ENCODE peak calls at places on chromosomes 12 and 14, in seven cellular contexts. Q is astrocyte of the cerebellum, T is psoas muscle, C is nephron progenitor cell, I is lower leg skin, N is B cell, P is coronary artery. E is an unnamed sample.

GRCh38 chr12:20548592-20548991 is 146.5 kb upstream of the SLCO1C1 start:
- DNase-seq in Q (no peak), T (no peak), C (no peak), I (no peak), N (no peak), P (no peak), E (no peak)

GRCh38 chr14:46490150-46490769 is 161.3 kb downstream of the RPL10L start:
- DNase-seq in Q (no peak), T (no peak), C (no peak), I (no peak), N (no peak), P (no peak), E (peak; percentile 6)

GRCh38 chr12:53478865-53479264 is 20.4 kb downstream of the MAP3K12 start:
- DNase-seq in Q (no peak), T (no peak), C (no peak), I (no peak), N (no peak), P (peak; percentile 0), E (no peak)

GRCh38 chr12:51160814-51161459 is 12.0 kb downstream of the TFCP2 start:
- DNase-seq in Q (no peak), T (no peak), C (no peak), I (no peak), N (no peak), P (no peak), E (no peak)

GRCh38 chr12:90250041-90250440 is 541.4 kb upstream of the ATP2B1 start:
- DNase-seq in Q (no peak), T (no peak), C (no peak), I (no peak), N (no peak), P (no peak), E (no peak)

GRCh38 chr14:30559638-30560071 is 697 bp downstream of the G2E3 start:
- DNase-seq in Q (peak; percentile 69), T (no peak), C (peak; percentile 7), I (no peak), N (no peak), P (no peak), E (peak; percentile 18)

GRCh38 chr14:54182419-54183040 is 214.3 kb upstream of the CDKN3 start:
- DNase-seq in Q (peak; percentile 39), T (no peak), C (no peak), I (no peak), N (no peak), P (no peak), E (no peak)

GRCh38 chr12:122097641-122098364 is 19.2 kb downstream of the MLXIP start:
- DNase-seq in Q (no peak), T (no peak), C (no peak), I (no peak), N (no peak), P (no peak), E (no peak)

GRCh38 chr12:50642755-50643154 is 121.1 kb upstream of the ATF1 start:
- DNase-seq in Q (no peak), T (no peak), C (no peak), I (peak; percentile 56), N (no peak), P (no peak), E (no peak)

GRCh38 chr12:76288218-76288617 is 60.0 kb downstream of the BBS10 start:
- DNase-seq in Q (no peak), T (no peak), C (no peak), I (no peak), N (no peak), P (no peak), E (no peak)

GRCh38 chr12:93156091-93156490 is 221.6 kb upstream of the NUDT4 start:
- DNase-seq in Q (no peak), T (no peak), C (no peak), I (no peak), N (no peak), P (no peak), E (no peak)

GRCh38 chr12:109818900-109819500 is 14.2 kb downstream of the TRPV4 start:
- DNase-seq in Q (no peak), T (no peak), C (no peak), I (no peak), N (no peak), P (no peak), E (no peak)

GRCh38 chr12:12387521-12387920 is 30.6 kb downstream of the BORCS5 start:
- DNase-seq in Q (no peak), T (no peak), C (no peak), I (peak; percentile 22), N (no peak), P (no peak), E (no peak)

GRCh38 chr12:116520225-116520624 is 39.0 kb upstream of the MAP1LC3B2 start:
- DNase-seq in Q (no peak), T (no peak), C (no peak), I (no peak), N (no peak), P (no peak), E (no peak)

GRCh38 chr12:96902076-96902475 is 5.0 kb upstream of the NEDD1 start:
- DNase-seq in Q (no peak), T (no peak), C (no peak), I (no peak), N (no peak), P (no peak), E (no peak)

GRCh38 chr12:119664642-119665041 is 3.3 kb upstream of the PRKAB1 start:
- DNase-seq in Q (no peak), T (no peak), C (no peak), I (no peak), N (no peak), P (no peak), E (no peak)

GRCh38 chr12:119665164-119665929 is 2.6 kb upstream of the PRKAB1 start:
- DNase-seq in Q (no peak), T (no peak), C (no peak), I (no peak), N (no peak), P (no peak), E (no peak)

GRCh38 chr12:119659289-119659897 is 8.5 kb upstream of the PRKAB1 start:
- DNase-seq in Q (no peak), T (no peak), C (peak; percentile 54), I (no peak), N (peak; percentile 59), P (no peak), E (peak; percentile 59)

GRCh38 chr12:119661882-119662281 is 6.1 kb upstream of the PRKAB1 start:
- DNase-seq in Q (no peak), T (no peak), C (no peak), I (no peak), N (no peak), P (no peak), E (no peak)

DNA sequence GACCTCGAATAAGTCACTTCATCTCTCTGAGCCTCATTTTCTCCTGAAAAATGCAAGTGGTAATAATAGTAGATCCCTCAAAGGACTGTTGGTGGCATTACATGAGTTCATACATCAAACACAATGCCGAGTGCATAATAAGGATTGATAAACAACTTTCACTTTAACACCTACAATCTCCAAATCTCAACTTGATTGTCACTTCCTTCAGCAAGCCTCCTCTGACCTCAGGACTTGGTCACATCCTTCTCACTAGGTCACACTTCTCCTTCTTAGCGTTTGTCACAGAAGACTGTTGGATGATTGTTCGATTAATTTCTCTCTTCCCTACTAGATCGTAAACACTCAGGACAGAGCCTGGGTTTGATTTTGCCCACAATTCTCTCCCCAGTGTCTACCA is 7.9 kb upstream of the PRKAB1 start:
- DNase-seq in Q (no peak), T (no peak), C (no peak), I (no peak), N (no peak), P (no peak), E (no peak)
- TF ChIP-seq CTCF in Q (no peak), T (no peak), C (no peak), I (no peak), N (no peak), P (no peak), E (no peak)

GRCh38 chr12:132954471-132955048 is 1.5 kb downstream of the ZNF605 start:
- DNase-seq in Q (no peak), T (no peak), C (no peak), I (no peak), N (no peak), P (no peak), E (no peak)

GRCh38 chr12:132953771-132954170 is 2.3 kb downstream of the ZNF605 start:
- DNase-seq in Q (no peak), T (no peak), C (no peak), I (no peak), N (no peak), P (no peak), E (no peak)

GRCh38 chr12:132955094-132955932 is 793 bp downstream of the ZNF605 start:
- DNase-seq in Q (peak; percentile 12), T (peak; percentile 51), C (peak; percentile 37), I (no peak), N (peak; percentile 16), P (no peak), E (peak; percentile 52)

GRCh38 chr12:132953163-132953425 is 3.0 kb downstream of the ZNF605 start:
- DNase-seq in Q (no peak), T (no peak), C (no peak), I (no peak), N (no peak), P (no peak), E (no peak)

GRCh38 chr12:132955933-132956725 is at the start of gene ZNF605:
- DNase-seq in Q (peak; percentile 83), T (peak; percentile 91), C (peak; percentile 83), I (peak; percentile 80), N (peak; percentile 93), P (peak; percentile 92), E (peak; percentile 94)
- TF ChIP-seq CTCF in Q (no peak), T (no peak), C (no peak), I (no peak), N (no peak), P (no peak), E (no peak)

DNA sequence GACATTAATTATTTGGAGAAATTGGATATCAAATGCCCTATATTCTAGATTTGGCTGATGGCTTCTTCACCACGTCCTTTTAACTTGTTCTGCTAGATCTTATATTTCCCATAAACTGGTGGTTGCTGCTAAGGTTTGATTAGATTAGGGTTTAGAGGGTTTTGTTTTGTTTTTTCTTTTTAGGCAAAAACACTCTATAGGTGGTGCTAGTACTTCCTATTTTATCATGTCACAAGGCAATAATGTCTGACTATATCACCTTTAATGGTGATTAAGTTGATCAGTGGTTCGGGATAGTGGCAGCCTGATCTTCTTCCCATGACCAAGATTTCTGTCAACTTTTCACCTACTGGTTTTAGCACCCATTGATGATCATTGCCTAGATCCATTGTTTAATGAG is 455.1 kb downstream of the RAD51B start:
- DNase-seq in Q (no peak), T (no peak), C (no peak), I (no peak), N (peak; percentile 26), P (no peak), E (no peak)
- TF ChIP-seq CTCF in Q (no peak), T (no peak), C (no peak), I (no peak), N (peak; percentile 33), P (no peak), E (no peak)

GRCh38 chr12:107734139-107734538 is 26.8 kb downstream of the PRDM4 start:
- DNase-seq in Q (no peak), T (no peak), C (no peak), I (no peak), N (no peak), P (no peak), E (no peak)

GRCh38 chr12:107731376-107731775 is 29.6 kb downstream of the PRDM4 start:
- DNase-seq in Q (no peak), T (no peak), C (no peak), I (no peak), N (peak; percentile 63), P (no peak), E (peak; percentile 15)

GRCh38 chr12:107732365-107732764 is 28.6 kb downstream of the PRDM4 start:
- DNase-seq in Q (no peak), T (no peak), C (no peak), I (no peak), N (no peak), P (no peak), E (no peak)

GRCh38 chr12:107730942-107731341 is 30.0 kb downstream of the PRDM4 start:
- DNase-seq in Q (no peak), T (no peak), C (no peak), I (no peak), N (no peak), P (no peak), E (no peak)

GRCh38 chr12:107736914-107737313 is 24.0 kb downstream of the PRDM4 start:
- DNase-seq in Q (no peak), T (no peak), C (no peak), I (no peak), N (peak; percentile 88), P (no peak), E (peak; percentile 75)
- TF ChIP-seq CTCF in Q (no peak), T (no peak), C (no peak), I (no peak), N (peak; percentile 58), P (no peak), E (peak; percentile 3)